ENCODE peak calls at places on chromosomes 3 and 15, in four cellular contexts. D is HepG2, Y is WTC11, L is K562. S is an unnamed sample.

GRCh38 chr3:66411436-66411835 is 89.4 kb downstream of the LRIG1 start:
- DNase-seq in Y (no peak), L (peak; percentile 24), D (no peak), S (no peak)

GRCh38 chr15:93987068-93987467 is 244.3 kb upstream of the MCTP2 start:
- DNase-seq in D (no peak), L (no peak), Y (no peak), S (no peak)

GRCh38 chr3:2154596-2154995 is 55.9 kb downstream of the CNTN4 start:
- DNase-seq in L (no peak), Y (no peak), D (no peak), S (no peak)

GRCh38 chr3:34362910-34363309 is 564.5 kb downstream of the PDCD6IP start:
- DNase-seq in L (no peak), Y (no peak), D (no peak), S (no peak)

GRCh38 chr15:47715856-47716445 is 1.4 kb upstream of the SEMA6D start:
- DNase-seq in Y (no peak), D (no peak), L (no peak), S (no peak)

GRCh38 chr3:146308682-146309081 is 57.8 kb upstream of the PLSCR4 start:
- DNase-seq in D (no peak), Y (no peak), L (no peak), S (no peak)

GRCh38 chr3:148203263-148204010 is 494.3 kb upstream of the AGTR1 start:
- DNase-seq in L (no peak), D (no peak), Y (no peak), S (no peak)

GRCh38 chr15:68653795-68654194 is 75.0 kb downstream of the CORO2B start:
- DNase-seq in L (no peak), Y (no peak), D (no peak), S (no peak)

GRCh38 chr3:112980080-112980479 is 5.2 kb upstream of the CD200R1 start:
- DNase-seq in D (peak; percentile 25), Y (no peak), L (no peak), S (no peak)

GRCh38 chr3:11014253-11014652 is 21.7 kb downstream of the SLC6A1 start:
- DNase-seq in D (no peak), L (peak; percentile 65), Y (no peak), S (no peak)

GRCh38 chr15:35519536-35520149 is 26.3 kb downstream of the DPH6 start:
- DNase-seq in D (peak; percentile 45), L (peak; percentile 10), Y (no peak), S (no peak)
- TF ChIP-seq ELF4 in D (no peak), L (no peak), Y (no peak), S (no peak)

DNA sequence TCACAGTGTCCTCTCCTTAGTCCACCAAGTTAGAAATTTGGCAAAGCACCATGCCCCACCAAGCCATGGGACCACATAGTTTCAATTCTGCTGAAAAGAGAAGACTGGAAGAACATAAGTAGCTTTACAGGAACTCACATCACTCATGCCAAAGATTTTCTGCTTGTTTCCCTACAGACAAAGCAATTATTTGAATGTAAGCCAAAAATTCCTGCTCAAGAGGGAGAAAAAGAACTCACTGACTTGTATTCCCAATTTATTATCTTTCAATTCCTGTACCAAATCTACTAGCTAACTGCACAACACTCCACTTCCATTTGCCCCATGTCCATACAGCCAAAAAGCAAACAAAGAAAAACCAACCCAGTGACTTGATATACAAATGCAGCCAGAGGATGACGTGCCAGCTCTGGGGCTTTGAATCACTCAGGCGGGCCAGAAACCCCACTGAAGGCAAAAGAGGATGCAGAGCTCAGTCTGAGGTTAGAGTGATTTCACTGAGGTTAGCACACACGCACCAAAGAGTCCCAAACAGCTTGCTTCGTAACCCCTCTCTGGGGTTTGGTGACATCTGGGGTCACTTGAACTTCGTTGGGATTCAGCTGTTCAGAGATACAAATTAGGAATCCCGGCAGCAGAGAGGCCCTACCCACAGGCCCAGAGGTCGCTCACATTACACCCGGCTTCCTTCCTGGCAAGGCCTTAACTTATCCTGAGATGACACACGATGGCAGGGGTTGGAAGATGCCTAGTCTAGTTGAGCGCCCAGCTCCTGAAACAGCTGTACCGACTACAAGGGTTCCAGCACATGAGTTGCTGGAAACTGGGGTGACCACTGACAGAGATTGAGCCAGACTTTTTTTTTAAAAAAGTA is 1.7 kb downstream of the RFTN1 start:
- DNase-seq in D (no peak), L (no peak), Y (no peak), S (no peak)
- TF ChIP-seq ELF4 in D (no peak), L (no peak), Y (no peak), S (no peak)

GRCh38 chr15:82850731-82851130 is 41.3 kb downstream of the WHAMM start:
- DNase-seq in D (no peak), L (no peak), Y (no peak), S (no peak)

GRCh38 chr15:82848201-82848993 is 39.0 kb downstream of the WHAMM start:
- DNase-seq in L (no peak), Y (no peak), D (no peak), S (no peak)

GRCh38 chr15:82849556-82850241 is 40.3 kb downstream of the WHAMM start:
- DNase-seq in D (peak; percentile 73), L (peak; percentile 90), Y (peak; percentile 87), S (peak; percentile 85)

GRCh38 chr15:82851331-82851850 is 42.0 kb downstream of the WHAMM start:
- DNase-seq in L (no peak), D (no peak), Y (no peak), S (no peak)

DNA sequence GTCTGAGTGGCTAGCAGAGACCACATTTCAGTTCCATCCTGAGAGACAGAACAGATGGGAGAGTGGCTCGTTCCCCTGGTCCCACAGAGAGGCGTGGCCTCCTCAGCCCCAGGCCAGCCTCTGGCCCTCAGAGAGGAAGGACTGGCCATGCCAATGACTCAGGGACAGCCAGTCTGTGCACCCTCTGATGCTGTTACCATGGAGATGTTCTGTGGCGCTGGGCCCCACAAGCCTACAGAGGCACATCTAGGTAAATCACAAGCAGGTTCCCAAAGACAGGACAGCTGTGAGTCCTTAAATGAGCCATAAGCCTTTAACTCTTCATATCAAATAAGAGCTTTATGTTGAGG is 40.8 kb downstream of the WHAMM start:
- DNase-seq in Y (no peak), L (peak; percentile 40), D (no peak), S (no peak)
- TF ChIP-seq ELF4 in Y (no peak), L (no peak), D (no peak), S (no peak)

GRCh38 chr3:169664034-169664820 is 715 bp upstream of the MECOM start:
- DNase-seq in L (no peak), D (no peak), Y (no peak), S (no peak)
- TF ChIP-seq ELF4 in L (no peak), D (no peak), Y (no peak), S (no peak)

GRCh38 chr15:31360843-31361763 is 34.5 kb downstream of the KLF13 start:
- DNase-seq in L (no peak), D (no peak), Y (no peak), S (no peak)
- TF ChIP-seq ELF4 in L (no peak), D (no peak), Y (no peak), S (no peak)

GRCh38 chr15:39474657-39475056 is 106.2 kb upstream of the THBS1 start:
- DNase-seq in D (no peak), L (no peak), Y (no peak), S (no peak)
- TF ChIP-seq ELF4 in D (no peak), L (no peak), Y (no peak), S (no peak)

DNA sequence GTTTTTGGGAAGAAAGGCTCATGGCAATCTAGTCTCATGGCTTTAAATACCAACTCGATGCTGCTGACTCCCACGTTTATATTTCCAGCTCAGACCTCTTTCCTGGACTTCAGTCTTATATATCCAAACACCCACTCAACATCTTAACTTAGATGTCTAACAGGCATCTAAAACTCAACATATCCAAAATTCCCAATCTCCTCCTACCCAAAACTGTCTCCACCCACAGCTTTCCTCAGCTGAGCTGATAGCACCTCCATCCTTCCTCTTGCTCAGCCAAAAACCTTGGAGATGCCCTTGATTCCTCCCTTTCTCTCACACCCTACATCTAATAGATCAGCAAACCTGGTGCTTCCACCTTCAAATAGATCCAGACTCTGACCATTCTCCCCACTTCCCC is 202.5 kb downstream of the TLE3 start:
- DNase-seq in L (no peak), Y (no peak), D (no peak), S (no peak)
- TF ChIP-seq ELF4 in L (no peak), Y (no peak), D (no peak), S (no peak)